ENCODE peak calls at places on chromosome 21, in eight cellular contexts. M is HS-5; T is epithelial cell of esophagus; O is activated naive CD8-positive, alpha-beta T cell treated with anti-CD3 and anti-CD28 coated beads for 36 hours; Z is HCEC 1CT; G is SHP77; U is left ventricle myocardium inferior; V is LoVo. B is an unnamed sample.

GRCh38 chr21:31974454-31974985 is 101.7 kb downstream of the HUNK start:
- DNase-seq in M (no peak), T (no peak), O (peak), Z (no peak), G (no peak), U (no peak), V (no peak), B (no peak)

GRCh38 chr21:41923641-41924342 is 30.0 kb downstream of the C2CD2 start:
- DNase-seq in M (no peak), T (no peak), O (peak), Z (peak), G (no peak), U (peak), V (no peak), B (no peak)

GRCh38 chr21:28991861-28992525 is 684 bp downstream of the LTN1 start:
- DNase-seq in M (no peak), T (peak), O (no peak), Z (no peak), G (no peak), U (no peak), V (peak), B (peak)

GRCh38 chr21:41755934-41756773 is 10.7 kb downstream of the RIPK4 start:
- DNase-seq in M (no peak), T (no peak), O (no peak), Z (no peak), G (no peak), U (no peak), V (no peak), B (no peak)

GRCh38 chr21:36211660-36212512 is 55.3 kb downstream of the DOP1B start:
- DNase-seq in M (peak), T (peak), O (no peak), Z (peak), G (no peak), U (no peak), V (no peak), B (no peak)

GRCh38 chr21:30710499-30710898 is 8.1 kb downstream of the KRTAP21-3 start:
- DNase-seq in M (no peak), T (peak), O (no peak), Z (no peak), G (no peak), U (no peak), V (no peak), B (no peak)

GRCh38 chr21:24903954-24904635 is 703.2 kb downstream of the MRPL39 start:
- DNase-seq in M (no peak), T (no peak), O (no peak), Z (no peak), G (no peak), U (no peak), V (no peak), B (no peak)

GRCh38 chr21:33089439-33089838 is 19.5 kb downstream of the OLIG1 start:
- DNase-seq in M (no peak), T (no peak), O (no peak), Z (no peak), G (no peak), U (no peak), V (no peak), B (no peak)

GRCh38 chr21:15840406-15840805 is 110.6 kb downstream of the USP25 start:
- DNase-seq in M (no peak), T (no peak), O (no peak), Z (no peak), G (no peak), U (no peak), V (no peak), B (no peak)

GRCh38 chr21:20971296-20971921 is 26.8 kb upstream of the NCAM2 start:
- DNase-seq in M (peak), T (peak), O (peak), Z (peak), G (peak), U (peak), V (peak), B (peak)

GRCh38 chr21:33561373-33561772 is 18.5 kb downstream of the SON start:
- DNase-seq in M (no peak), T (no peak), O (no peak), Z (no peak), G (no peak), U (no peak), V (no peak), B (no peak)

GRCh38 chr21:38315155-38315554 is 58.4 kb downstream of the KCNJ15 start:
- DNase-seq in M (no peak), T (no peak), O (no peak), Z (no peak), G (no peak), U (no peak), V (no peak), B (no peak)

GRCh38 chr21:44415073-44416025 is 40.0 kb upstream of the LRRC3 start:
- DNase-seq in M (no peak), T (no peak), O (no peak), Z (no peak), G (no peak), U (no peak), V (no peak), B (no peak)

GRCh38 chr21:45515241-45516061 is 26.8 kb downstream of the SLC19A1 start:
- DNase-seq in M (no peak), T (no peak), O (no peak), Z (no peak), G (no peak), U (peak), V (no peak), B (no peak)

GRCh38 chr21:23016617-23017016 is 2018.4 kb downstream of the NCAM2 start:
- DNase-seq in M (no peak), T (no peak), O (no peak), Z (no peak), G (peak), U (no peak), V (no peak), B (peak)

GRCh38 chr21:43299441-43300277 is 127.3 kb downstream of the SIK1 start:
- DNase-seq in M (no peak), T (no peak), O (no peak), Z (no peak), G (peak), U (peak), V (no peak), B (no peak)

GRCh38 chr21:43667191-43667904 is 8.0 kb downstream of the RRP1B start:
- DNase-seq in M (peak), T (peak), O (no peak), Z (peak), G (no peak), U (no peak), V (peak), B (no peak)

GRCh38 chr21:32426066-32426465 is 13.6 kb downstream of the EVA1C start:
- DNase-seq in M (no peak), T (peak), O (no peak), Z (no peak), G (no peak), U (no peak), V (no peak), B (no peak)

B was measured in RPMI8226.